ENCODE peak calls at places on chromosomes 5 and 9, in six cellular contexts. E, Z, O, L, P and X are unnamed samples.

GRCh38 chr5:146890073-146890472 is 11.5 kb upstream of the PPP2R2B start:
- DNase-seq in E (no peak), L (no peak), P (no peak), O (no peak), Z (no peak), X (no peak)

GRCh38 chr5:6873359-6873758 is 160.1 kb downstream of the TENT4A start:
- DNase-seq in O (no peak), Z (no peak), E (no peak), P (no peak), L (no peak), X (no peak)

GRCh38 chr5:61026004-61026403 is 81.0 kb downstream of the NDUFAF2 start:
- DNase-seq in P (no peak), O (no peak), Z (no peak), E (no peak), L (no peak), X (no peak)

GRCh38 chr5:153960269-153961215 is 78.2 kb downstream of the FAM114A2 start:
- DNase-seq in E (no peak), P (no peak), O (no peak), L (no peak), Z (peak; percentile 44), X (peak; percentile 34)

GRCh38 chr9:101417977-101418376 is 17.6 kb downstream of the ALDOB start:
- DNase-seq in E (no peak), O (no peak), Z (no peak), L (no peak), P (no peak), X (no peak)

GRCh38 chr9:109799792-109800191 is 19.8 kb downstream of the PALM2AKAP2 start:
- DNase-seq in L (no peak), O (no peak), E (no peak), P (peak; percentile 71), Z (no peak), X (no peak)

GRCh38 chr9:16653491-16654407 is 216.7 kb downstream of the BNC2 start:
- DNase-seq in L (no peak), O (no peak), E (no peak), P (no peak), Z (no peak), X (no peak)

GRCh38 chr5:55624841-55625602 is 87.1 kb downstream of the SLC38A9 start:
- DNase-seq in L (no peak), P (no peak), E (peak; percentile 38), Z (no peak), O (no peak), X (no peak)

GRCh38 chr9:37678789-37679273 is 28.1 kb downstream of the FRMPD1 start:
- DNase-seq in P (no peak), O (no peak), Z (no peak), E (no peak), L (no peak), X (no peak)